ENCODE peak calls at places on chromosome 13, in eight cellular contexts. B, Y, V, P, J, I, L and A are unnamed samples.
A peak's percentile ranks its signal among the peaks of the same experiment; 100 is the strongest.

GRCh38 chr13:60426075-60426474 is 29.1 kb downstream of the TDRD3 start:
- DNase-seq in I (no peak), Y (no peak), P (no peak), L (no peak), J (no peak), V (no peak), B (no peak), A (no peak)

GRCh38 chr13:110301083-110301482 is 5.9 kb downstream of the COL4A1 start:
- DNase-seq in Y (no peak), I (no peak), B (no peak), L (no peak), J (no peak), P (no peak), V (no peak), A (no peak)

GRCh38 chr13:110445183-110445582 is 116.3 kb downstream of the RAB20 start:
- DNase-seq in L (no peak), B (peak; percentile 89), I (peak; percentile 89), V (peak; percentile 83), P (no peak), J (no peak), Y (no peak), A (no peak)

GRCh38 chr13:86725105-86725504 is 925.9 kb upstream of the SLITRK6 start:
- DNase-seq in Y (no peak), B (peak; percentile 12), V (no peak), L (no peak), J (no peak), I (no peak), P (no peak), A (no peak)

GRCh38 chr13:112770504-112770903 is 80.7 kb downstream of the ATP11A start:
- DNase-seq in I (no peak), Y (no peak), V (no peak), L (no peak), B (no peak), J (no peak), P (no peak), A (no peak)

GRCh38 chr13:103639326-103639725 is 573.1 kb upstream of the SLC10A2 start:
- DNase-seq in J (no peak), V (no peak), P (no peak), I (no peak), B (no peak), Y (no peak), L (no peak), A (no peak)

GRCh38 chr13:56720841-56721240 is 419.9 kb upstream of the PRR20A start:
- DNase-seq in J (no peak), I (no peak), B (no peak), V (no peak), P (no peak), L (no peak), Y (no peak), A (no peak)

GRCh38 chr13:104937881-104938280 is 1597.6 kb downstream of the EFNB2 start:
- DNase-seq in V (peak; percentile 6), Y (no peak), I (no peak), P (no peak), L (no peak), J (no peak), B (peak; percentile 75), A (no peak)

GRCh38 chr13:100274942-100275506 is 186.1 kb downstream of the PCCA start:
- DNase-seq in V (peak; percentile 57), P (no peak), Y (peak; percentile 14), L (no peak), I (no peak), J (no peak), B (peak; percentile 66), A (no peak)

GRCh38 chr13:36354842-36355241 is 8.6 kb upstream of the SPART start:
- DNase-seq in B (no peak), I (no peak), V (no peak), J (no peak), Y (no peak), L (no peak), P (no peak), A (no peak)
- H3K4me3 ChIP-seq in B (no peak overlapping the region), I (no peak overlapping the region), V (no peak overlapping the region), J (no peak overlapping the region), Y (no peak overlapping the region), L (no peak overlapping the region), P (no peak overlapping the region), A (no peak overlapping the region)

GRCh38 chr13:30744686-30745085 is 9.3 kb downstream of the ALOX5AP start:
- DNase-seq in Y (no peak), P (no peak), B (no peak), L (no peak), J (no peak), I (no peak), V (no peak), A (no peak)

GRCh38 chr13:30744056-30744684 is 8.8 kb downstream of the ALOX5AP start:
- DNase-seq in I (peak; percentile 39), P (peak; percentile 25), B (peak; percentile 57), L (no peak), V (peak; percentile 50), Y (peak; percentile 53), J (peak; percentile 32), A (no peak)

GRCh38 chr13:30745917-30746686 is 10.8 kb downstream of the ALOX5AP start:
- DNase-seq in V (peak; percentile 44), Y (no peak), J (peak; percentile 24), P (no peak), B (peak; percentile 40), L (no peak), I (no peak), A (no peak)

GRCh38 chr13:30742896-30743295 is 7.6 kb downstream of the ALOX5AP start:
- DNase-seq in V (no peak), L (no peak), Y (no peak), B (no peak), I (no peak), P (no peak), J (no peak), A (no peak)

GRCh38 chr13:30743319-30744055 is 8.1 kb downstream of the ALOX5AP start:
- DNase-seq in Y (peak; percentile 99), B (peak; percentile 98), L (no peak), J (peak; percentile 88), I (peak; percentile 95), V (peak; percentile 99), P (peak; percentile 80), A (peak; percentile 98)
- TF ChIP-seq CTCF in Y (no peak), B (peak; percentile 16), L (no peak), J (no peak), I (no peak), V (no peak), P (no peak), A (no peak)

DNA sequence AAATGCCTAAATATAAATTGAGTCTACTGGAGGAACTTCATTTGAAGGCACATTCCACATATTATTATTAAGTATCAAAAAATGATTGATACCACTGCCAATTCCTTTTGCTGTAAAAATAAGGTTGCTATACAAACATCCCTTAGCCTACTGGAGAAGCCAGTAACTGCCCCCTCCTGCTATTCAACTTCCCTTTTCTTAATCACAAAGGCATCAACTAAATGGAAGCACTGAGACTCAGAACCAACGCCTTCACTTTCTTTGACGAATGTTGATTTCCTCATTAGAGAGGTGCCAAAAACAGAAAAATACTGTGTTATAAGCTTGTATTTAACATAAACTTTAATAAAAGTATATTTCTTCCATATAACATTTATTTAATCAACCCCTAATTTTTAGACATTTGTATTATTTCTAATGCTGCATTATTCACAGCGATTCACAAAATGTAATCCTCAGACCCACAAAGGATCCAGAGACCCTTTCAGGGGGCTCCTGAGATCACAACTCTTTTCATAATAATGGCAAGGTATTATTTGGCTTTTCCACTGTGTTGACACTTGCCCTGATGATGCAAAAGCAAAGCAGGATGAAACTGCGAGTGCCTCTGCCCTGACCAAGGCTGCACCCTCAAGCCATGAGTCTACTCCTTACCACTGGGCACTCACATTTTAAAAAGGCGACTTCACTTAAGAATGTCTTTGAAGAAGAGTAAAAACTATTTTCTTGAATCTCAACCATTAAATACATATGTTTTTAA is 11.6 kb downstream of the ELF1 start:
- DNase-seq in L (no peak), V (no peak), J (no peak), B (peak; percentile 36), I (no peak), Y (no peak), P (no peak), A (no peak)
- H3K4me3 ChIP-seq in L (no peak overlapping the region), V (no peak overlapping the region), J (no peak overlapping the region), B (no peak overlapping the region), I (no peak overlapping the region), Y (no peak overlapping the region), P (peak overlapping the region; percentile 26), A (no peak overlapping the region)

GRCh38 chr13:88978607-88979006 is 1307.4 kb downstream of the SLITRK5 start:
- DNase-seq in J (no peak), B (no peak), L (no peak), I (no peak), V (no peak), Y (no peak), P (no peak), A (no peak)

DNA sequence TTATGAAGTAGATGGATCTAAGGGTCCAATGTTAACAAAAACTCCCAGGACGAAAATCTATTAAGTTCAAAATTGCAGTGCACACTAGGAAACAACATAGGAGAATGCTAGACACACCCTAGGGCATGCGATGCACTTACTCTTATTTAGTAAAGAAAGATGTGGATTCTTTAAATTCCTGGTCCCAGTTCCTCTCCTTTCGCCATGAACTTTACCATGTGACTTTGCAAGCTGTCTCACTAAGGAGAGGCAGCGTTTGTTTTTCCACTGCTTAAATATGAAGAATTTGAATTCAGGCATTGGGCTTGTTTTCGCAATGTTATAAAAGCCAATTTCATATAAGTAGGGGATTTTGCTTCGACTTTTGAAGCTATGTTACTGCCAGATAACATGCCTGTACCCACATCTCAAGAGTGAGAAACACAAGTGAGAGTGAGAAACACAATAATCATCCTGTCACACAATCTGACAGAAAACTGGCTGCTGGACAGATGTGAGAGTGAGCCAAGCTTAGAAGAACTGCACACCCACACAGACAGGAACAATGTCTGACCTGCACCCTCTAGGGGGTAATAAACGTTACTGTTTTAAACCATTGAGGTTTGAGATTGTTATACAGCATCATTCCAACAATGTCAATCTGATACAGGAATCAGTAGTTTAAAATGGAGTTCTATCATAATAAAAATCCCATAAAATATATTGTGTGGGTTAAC is 1308.5 kb downstream of the SLITRK5 start:
- DNase-seq in V (no peak), B (peak; percentile 37), J (peak; percentile 9), L (no peak), P (no peak), I (no peak), Y (no peak), A (no peak)
- TF ChIP-seq CTCF in V (no peak), B (peak; percentile 9), J (peak; percentile 10), L (peak; percentile 5), P (no peak), I (no peak), Y (no peak), A (no peak)